ENCODE peak calls at places on chromosome 2, in eight cellular contexts. T is tibial nerve; E is neuronal stem cell; O is Peyer's patch; B is HCT116; K is PC-9; X is psoas muscle; P is CD8-positive, alpha-beta T cell. R is an unnamed sample.
A peak's percentile ranks its signal among the peaks of the same experiment; 100 is the strongest.

GRCh38 chr2:217105733-217106649 is 246.1 kb upstream of the TNP1 start:
- DNase-seq in T (no peak), E (no peak), O (no peak), B (peak; percentile 80), K (peak; percentile 79), X (no peak), P (no peak), R (no peak)

GRCh38 chr2:182187130-182187529 is 201.5 kb downstream of the PPP1R1C start:
- DNase-seq in T (no peak), E (no peak), O (no peak), B (no peak), K (no peak), X (no peak), P (no peak), R (no peak)

GRCh38 chr2:86033751-86034680 is 71.7 kb downstream of the POLR1A start:
- DNase-seq in T (no peak), E (no peak), O (no peak), B (no peak), K (no peak), X (no peak), P (no peak), R (no peak)

GRCh38 chr2:105840933-105841332 is 96.2 kb downstream of the NCK2 start:
- DNase-seq in T (no peak), E (no peak), O (no peak), B (no peak), K (no peak), X (no peak), P (no peak), R (no peak)

GRCh38 chr2:233114421-233114861 is 54.3 kb downstream of the INPP5D start:
- DNase-seq in T (no peak), E (no peak), O (no peak), B (no peak), K (no peak), X (no peak), P (no peak), R (no peak)

GRCh38 chr2:139992078-139992477 is 1211.9 kb upstream of the NXPH2 start:
- DNase-seq in T (no peak), E (no peak), O (no peak), B (peak; percentile 2), K (no peak), X (no peak), P (no peak), R (no peak)

GRCh38 chr2:99066075-99066557 is 75.4 kb upstream of the C2orf15 start:
- DNase-seq in T (no peak), E (peak; percentile 2), O (no peak), B (peak; percentile 44), K (peak; percentile 25), X (no peak), P (no peak), R (no peak)

GRCh38 chr2:205792908-205793307 is 110.6 kb downstream of the NRP2 start:
- DNase-seq in T (no peak), E (no peak), O (no peak), B (no peak), K (no peak), X (no peak), P (no peak), R (no peak)

GRCh38 chr2:225137971-225138370 is 95.7 kb upstream of the DOCK10 start:
- DNase-seq in T (no peak), E (no peak), O (no peak), B (no peak), K (no peak), X (no peak), P (no peak), R (no peak)

GRCh38 chr2:218306184-218306920 is 14.0 kb upstream of the TMBIM1 start:
- DNase-seq in T (no peak), E (no peak), O (no peak), B (no peak), K (no peak), X (no peak), P (no peak), R (no peak)

GRCh38 chr2:196927318-196928225 is 1.1 kb upstream of the PGAP1 start:
- DNase-seq in T (no peak), E (no peak), O (no peak), B (no peak), K (peak; percentile 6), X (no peak), P (peak; percentile 9), R (no peak)

GRCh38 chr2:11757101-11757500 is 10.7 kb downstream of the LPIN1 start:
- DNase-seq in T (no peak), E (no peak), O (no peak), B (no peak), K (no peak), X (no peak), P (no peak), R (no peak)

GRCh38 chr2:158914066-158914465 is 54.4 kb upstream of the TANC1 start:
- DNase-seq in T (no peak), E (no peak), O (no peak), B (no peak), K (no peak), X (no peak), P (no peak), R (no peak)

GRCh38 chr2:43251171-43251731 is 24.8 kb upstream of the ZFP36L2 start:
- DNase-seq in T (no peak), E (no peak), O (no peak), B (no peak), K (no peak), X (no peak), P (no peak), R (no peak)

DNA sequence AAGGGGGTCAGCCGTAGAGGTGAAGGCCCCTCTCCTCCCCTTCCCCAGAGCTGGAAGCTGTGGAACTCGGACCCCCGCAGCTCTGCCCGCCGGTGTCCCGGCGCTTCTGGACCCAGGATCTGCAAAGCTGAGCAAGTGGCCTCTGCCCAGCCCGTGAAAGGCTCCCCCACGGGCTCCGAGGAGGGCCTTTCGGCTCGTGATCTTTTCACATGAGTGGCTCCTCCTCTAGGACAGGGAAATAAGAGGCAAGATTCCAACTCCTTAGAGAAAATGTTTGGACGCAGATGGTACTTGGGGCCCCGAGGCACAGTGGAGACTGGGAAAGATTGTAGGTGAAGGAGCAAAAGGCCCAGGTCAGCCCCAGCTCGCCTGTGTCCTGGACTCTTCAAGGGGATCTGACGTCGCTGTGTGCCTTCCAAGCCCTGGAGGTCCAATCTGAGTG is 48.2 kb upstream of the SP3 start:
- DNase-seq in T (peak; percentile 34), E (no peak), O (peak; percentile 51), B (no peak), K (no peak), X (peak; percentile 79), P (no peak), R (peak; percentile 82)
- H3K4me3 ChIP-seq in T (peak overlapping the region; percentile 72), E (no peak overlapping the region), O (peak overlapping the region; percentile 46), B (no peak overlapping the region), K (no peak overlapping the region), X (peak overlapping the region; percentile 65), P (no peak overlapping the region), R (peak overlapping the region; percentile 41)

DNA sequence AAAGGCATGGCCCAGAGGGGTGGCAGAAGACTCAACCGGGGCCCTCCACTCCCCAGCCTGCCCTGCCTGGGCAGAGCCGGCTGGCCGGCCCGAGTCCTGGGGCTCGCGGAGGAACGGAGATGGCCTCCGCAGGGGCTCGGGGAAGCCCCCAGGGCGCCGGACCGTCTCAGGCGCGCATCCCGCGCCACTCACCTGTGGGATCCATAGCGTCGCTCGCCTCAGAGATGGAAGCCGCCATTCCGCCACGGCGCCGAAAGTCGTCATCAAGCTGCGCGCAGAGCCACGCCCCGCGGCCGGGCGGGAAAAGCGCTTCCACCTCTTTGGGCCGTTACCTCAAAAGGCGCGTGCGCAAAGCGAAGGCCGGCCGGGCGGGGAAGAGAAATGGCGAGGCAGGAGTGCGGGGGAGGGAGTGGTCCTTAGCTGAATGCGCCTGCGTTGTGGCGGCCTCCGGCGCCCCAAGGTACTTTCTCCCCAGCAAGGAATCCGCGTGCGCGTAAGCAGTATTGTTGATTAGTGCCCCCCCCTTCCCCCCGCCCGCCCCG is at the start of gene SMPD4:
- DNase-seq in T (peak; percentile 92), E (peak; percentile 94), O (peak; percentile 98), B (peak; percentile 90), K (peak; percentile 97), X (peak; percentile 99), P (peak; percentile 97), R (peak; percentile 98)
- H3K4me1 ChIP-seq in T (no peaks in the 10 kb centered on the region), E (peaks cover 17% of the 10 kb centered on the region), O (peaks cover 10% of the 10 kb centered on the region), B (peaks cover 13% of the 10 kb centered on the region), K (peaks cover 4% of the 10 kb centered on the region), X (peaks cover 7% of the 10 kb centered on the region), P (peaks cover 22% of the 10 kb centered on the region), R (peaks cover 3% of the 10 kb centered on the region)

GRCh38 chr2:40230717-40231300 is 221.1 kb downstream of the SLC8A1 start:
- DNase-seq in T (no peak), E (no peak), O (no peak), B (no peak), K (no peak), X (no peak), P (no peak), R (no peak)

GRCh38 chr2:40228296-40228695 is 223.6 kb downstream of the SLC8A1 start:
- DNase-seq in T (no peak), E (no peak), O (no peak), B (no peak), K (no peak), X (no peak), P (no peak), R (no peak)

GRCh38 chr2:40225670-40226069 is 226.2 kb downstream of the SLC8A1 start:
- DNase-seq in T (no peak), E (no peak), O (no peak), B (no peak), K (no peak), X (no peak), P (no peak), R (no peak)

GRCh38 chr2:40227200-40227599 is 224.7 kb downstream of the SLC8A1 start:
- DNase-seq in T (no peak), E (no peak), O (no peak), B (no peak), K (no peak), X (no peak), P (no peak), R (no peak)

GRCh38 chr2:40230186-40230585 is 221.7 kb downstream of the SLC8A1 start:
- DNase-seq in T (no peak), E (no peak), O (no peak), B (no peak), K (no peak), X (no peak), P (no peak), R (no peak)
- H3K27ac ChIP-seq in T (no peak overlapping the region), E (no peak overlapping the region), O (no peak overlapping the region), B (no peak overlapping the region), K (no peak overlapping the region), X (no peak overlapping the region), P (no peak overlapping the region), R (no peak overlapping the region)

DNA sequence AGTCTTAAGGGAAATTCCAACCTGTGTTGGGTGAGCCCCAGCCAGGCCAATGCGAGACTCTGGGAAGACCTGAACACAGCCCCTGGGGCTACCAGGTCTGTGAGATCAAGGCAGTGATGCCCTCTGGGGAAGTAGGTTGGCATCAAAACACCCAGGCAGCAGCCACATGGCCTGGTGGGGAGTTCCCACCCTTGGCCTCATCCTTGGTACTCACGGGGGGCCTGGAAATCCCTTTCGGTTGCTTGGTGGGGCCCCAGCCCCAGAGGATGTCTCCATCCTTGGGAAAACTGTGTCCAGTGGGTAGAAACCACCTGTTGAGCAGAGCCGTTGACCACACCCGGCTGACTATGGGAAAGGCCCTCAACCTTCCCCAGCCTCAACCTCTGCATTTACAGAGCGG is 56.0 kb upstream of the PXDN start:
- DNase-seq in T (no peak), E (no peak), O (no peak), B (no peak), K (no peak), X (no peak), P (no peak), R (no peak)
- H3K4me3 ChIP-seq in T (no peak overlapping the region), E (no peak overlapping the region), O (no peak overlapping the region), B (no peak overlapping the region), K (no peak overlapping the region), X (no peak overlapping the region), P (no peak overlapping the region), R (no peak overlapping the region)

GRCh38 chr2:96316999-96317398 is 8.1 kb upstream of the ITPRIPL1 start:
- DNase-seq in T (no peak), E (no peak), O (no peak), B (no peak), K (no peak), X (no peak), P (no peak), R (no peak)
- H3K4me1 ChIP-seq in T (no peaks in the 10 kb centered on the region), E (peaks cover 8% of the 10 kb centered on the region), O (peaks cover 4% of the 10 kb centered on the region), B (peaks cover 29% of the 10 kb centered on the region), K (peaks cover 29% of the 10 kb centered on the region), X (no peaks in the 10 kb centered on the region), P (peaks cover 28% of the 10 kb centered on the region), R (no peaks in the 10 kb centered on the region)

R was measured in right cardiac atrium.